ENCODE peak calls at places on chromosomes 4 and X, in six cellular contexts. Z is tibial nerve, Q is upper lobe of right lung, A is fibroblast of lung, O is endodermal cell, R is tibial artery. X is an unnamed sample.

GRCh38 chrX:153981771-153982533 is 9.4 kb downstream of the TMEM187 start:
- DNase-seq in R (no peak), O (no peak), Z (peak; percentile 46), A (no peak), Q (peak; percentile 71), X (peak; percentile 75)

GRCh38 chr4:124948976-124949597 is 236.6 kb upstream of the ANKRD50 start:
- DNase-seq in O (no peak), R (no peak), Q (no peak), Z (no peak), A (peak; percentile 49), X (no peak)

GRCh38 chr4:985123-985830 is 1.6 kb upstream of the IDUA start:
- DNase-seq in Z (no peak), O (peak; percentile 92), Q (peak; percentile 94), A (peak; percentile 23), R (no peak), X (no peak)

GRCh38 chr4:99389606-99390005 is 37.1 kb upstream of the ADH1C start:
- DNase-seq in A (peak; percentile 62), O (no peak), Q (no peak), R (no peak), Z (no peak), X (no peak)

GRCh38 chr4:186249785-186250739 is 15.9 kb upstream of the F11 start:
- DNase-seq in Z (no peak), A (peak; percentile 80), O (no peak), R (no peak), Q (no peak), X (no peak)

GRCh38 chrX:14491689-14492088 is 37.6 kb upstream of the GLRA2 start:
- DNase-seq in O (no peak), Q (no peak), R (no peak), A (no peak), Z (no peak), X (no peak)

GRCh38 chrX:28552322-28552721 is 34.9 kb upstream of the IL1RAPL1 start:
- DNase-seq in A (peak; percentile 17), Q (no peak), R (no peak), O (no peak), Z (no peak), X (no peak)

GRCh38 chrX:42538405-42538804 is 239.6 kb downstream of the PPP1R2C start:
- DNase-seq in R (no peak), O (no peak), Q (no peak), Z (no peak), A (no peak), X (no peak)

GRCh38 chr4:179625391-179625790 is 2183.2 kb upstream of the AGA start:
- DNase-seq in R (no peak), A (peak; percentile 83), Q (no peak), Z (no peak), O (no peak), X (no peak)

GRCh38 chr4:120155287-120155686 is 88.6 kb upstream of the MAD2L1 start:
- DNase-seq in Z (no peak), Q (no peak), O (no peak), A (peak; percentile 9), R (no peak), X (no peak)

GRCh38 chr4:108036252-108036651 is 46.6 kb downstream of the HADH start:
- DNase-seq in O (no peak), R (no peak), Q (no peak), Z (no peak), A (no peak), X (no peak)

GRCh38 chr4:147328756-147329446 is 152.0 kb upstream of the EDNRA start:
- DNase-seq in O (no peak), Z (no peak), R (no peak), A (no peak), Q (no peak), X (no peak)
- H3K27ac ChIP-seq in O (no peak overlapping the region), Z (no peak overlapping the region), R (no peak overlapping the region), A (no peak overlapping the region), Q (no peak overlapping the region), X (no peak overlapping the region)

DNA sequence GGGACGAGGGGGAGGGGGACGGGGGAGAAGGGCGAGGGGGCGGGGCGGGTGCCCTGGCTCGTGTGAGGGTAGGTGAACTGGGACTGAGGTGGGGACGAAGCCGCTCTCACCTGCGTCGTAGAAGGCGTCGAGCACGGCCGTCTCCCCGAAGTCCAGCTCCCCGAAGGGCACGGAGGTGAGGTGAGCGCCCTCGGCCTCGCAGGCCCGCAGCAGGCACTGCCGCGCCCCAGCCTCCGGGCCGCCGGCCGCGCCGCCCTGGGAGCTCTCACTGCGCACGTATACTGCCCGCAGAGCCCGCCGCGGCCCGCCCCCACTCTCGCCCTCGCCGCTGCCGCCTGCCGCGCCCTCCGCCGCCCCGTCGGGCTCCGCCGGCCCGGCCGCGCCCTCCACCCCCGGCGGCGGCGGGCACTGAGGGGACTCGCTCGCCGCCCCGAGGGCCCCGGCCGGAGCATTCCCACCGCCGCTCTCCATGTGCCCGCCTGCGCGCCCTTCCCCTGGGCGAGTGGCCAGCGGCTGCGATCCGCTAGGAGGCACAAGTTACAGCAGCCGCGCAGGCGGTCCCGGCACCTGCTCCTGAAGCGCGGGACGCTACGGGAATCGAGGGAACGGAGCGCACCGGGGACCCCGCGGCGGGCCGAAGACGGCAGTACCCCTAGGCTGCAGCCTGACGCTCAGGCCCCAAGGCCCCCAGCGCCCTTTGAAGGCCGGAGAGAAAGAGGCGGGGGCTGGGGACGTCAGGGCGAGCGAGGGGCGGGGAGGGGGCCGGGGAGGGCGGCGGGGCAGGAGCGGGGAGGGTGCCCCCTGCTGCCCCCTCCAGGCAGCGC is at the start of gene MAP3K15:
- DNase-seq in Z (no peak), O (peak; percentile 80), A (no peak), R (peak; percentile 60), Q (peak; percentile 72), X (peak; percentile 16)
- H3K4me3 ChIP-seq in Z (peak within 1 kb of the TSS; percentile 31), O (peak within 1 kb of the TSS; percentile 67), A (no peak within 1 kb of the TSS), R (peak within 1 kb of the TSS; percentile 31), Q (peak within 1 kb of the TSS; percentile 38), X (peak within 1 kb of the TSS; percentile 39)

GRCh38 chr4:175386776-175387507 is 425.1 kb downstream of the GPM6A start:
- DNase-seq in A (no peak), Z (no peak), Q (no peak), R (no peak), O (peak; percentile 86), X (no peak)
- H3K27ac ChIP-seq in A (no peak overlapping the region), Z (no peak overlapping the region), Q (no peak overlapping the region), R (no peak overlapping the region), O (no peak overlapping the region), X (no peak overlapping the region)

GRCh38 chr4:25088342-25088952 is 57.7 kb upstream of the LGI2 start:
- DNase-seq in Z (no peak), A (no peak), O (no peak), Q (no peak), R (peak; percentile 57), X (peak; percentile 16)
- H3K4me3 ChIP-seq in Z (peak overlapping the region; percentile 11), A (peak overlapping the region; percentile 46), O (no peak overlapping the region), Q (peak overlapping the region; percentile 15), R (peak overlapping the region; percentile 39), X (peak overlapping the region; percentile 46)